ENCODE peak calls at places on chromosomes 2 and 18, in nine cellular contexts. O is ovary, K is choroid plexus epithelial cell, V is mucosa of descending colon, X is epithelial cell of esophagus, I is A549, D is astrocyte of the spinal cord, R is cardiac fibroblast, J is fibroblast of lung. P is an unnamed sample.

GRCh38 chr2:79713131-79713785 is 200.4 kb downstream of the CTNNA2 start:
- DNase-seq in O (no peak), K (no peak), V (no peak), X (no peak), I (no peak), D (peak), R (peak), J (peak), P (no peak)

GRCh38 chr2:102871707-102872106 is 109.9 kb downstream of the TMEM182 start:
- DNase-seq in O (no peak), K (no peak), V (no peak), X (no peak), I (no peak), D (no peak), R (no peak), J (no peak), P (no peak)

GRCh38 chr18:41021089-41021488 is 933.9 kb upstream of the PIK3C3 start:
- DNase-seq in O (no peak), K (no peak), V (no peak), X (no peak), I (no peak), D (no peak), R (no peak), J (no peak), P (no peak)

GRCh38 chr2:153940511-153940910 is 68.8 kb downstream of the GALNT13 start:
- DNase-seq in O (no peak), K (peak), V (no peak), X (no peak), I (no peak), D (peak), R (peak), J (peak), P (peak)

GRCh38 chr2:15145046-15145817 is 415.9 kb downstream of the NBAS start:
- DNase-seq in O (no peak), K (no peak), V (no peak), X (no peak), I (no peak), D (no peak), R (no peak), J (no peak), P (no peak)

GRCh38 chr18:33901894-33902512 is 322.7 kb downstream of the NOL4 start:
- DNase-seq in O (no peak), K (no peak), V (no peak), X (no peak), I (no peak), D (peak), R (no peak), J (no peak), P (no peak)

GRCh38 chr2:161416294-161416632 is at the start of gene TBR1:
- DNase-seq in O (no peak), K (no peak), V (no peak), X (no peak), I (no peak), D (peak), R (no peak), J (no peak), P (no peak)

GRCh38 chr2:147297820-147298219 is 547.0 kb upstream of the ACVR2A start:
- DNase-seq in O (no peak), K (no peak), V (no peak), X (no peak), I (no peak), D (no peak), R (no peak), J (no peak), P (peak)

GRCh38 chr2:23925702-23926288 is 1.1 kb downstream of the ATAD2B start:
- DNase-seq in O (peak), K (peak), V (peak), X (peak), I (no peak), D (peak), R (peak), J (peak), P (peak)

GRCh38 chr2:212097001-212097400 is 441.6 kb downstream of the ERBB4 start:
- DNase-seq in O (no peak), K (no peak), V (no peak), X (peak), I (no peak), D (no peak), R (no peak), J (no peak), P (no peak)

GRCh38 chr2:186690796-186691195 is 3.1 kb upstream of the FAM171B start:
- DNase-seq in O (no peak), K (peak), V (no peak), X (no peak), I (no peak), D (no peak), R (peak), J (peak), P (no peak)

GRCh38 chr2:11024687-11025086 is 113.0 kb downstream of the KCNF1 start:
- DNase-seq in O (no peak), K (peak), V (no peak), X (no peak), I (no peak), D (no peak), R (no peak), J (no peak), P (no peak)

GRCh38 chr18:46343940-46344372 is 239.8 kb downstream of the HAUS1 start:
- DNase-seq in O (no peak), K (no peak), V (peak), X (peak), I (no peak), D (no peak), R (no peak), J (no peak), P (no peak)

GRCh38 chr2:19577668-19578067 is 219.2 kb upstream of the OSR1 start:
- DNase-seq in O (no peak), K (peak), V (no peak), X (peak), I (no peak), D (peak), R (peak), J (peak), P (peak)

GRCh38 chr2:215436705-215437570 is 1.1 kb upstream of the FN1 start:
- DNase-seq in O (no peak), K (peak), V (no peak), X (no peak), I (no peak), D (peak), R (peak), J (no peak), P (peak)

GRCh38 chr2:219520079-219520478 is 5.8 kb downstream of the ASIC4 start:
- DNase-seq in O (no peak), K (no peak), V (peak), X (no peak), I (no peak), D (no peak), R (no peak), J (no peak), P (no peak)

GRCh38 chr2:219523031-219523671 is 8.9 kb downstream of the ASIC4 start:
- DNase-seq in O (no peak), K (peak), V (peak), X (no peak), I (no peak), D (no peak), R (no peak), J (peak), P (no peak)

GRCh38 chr2:219519526-219519916 is 5.2 kb downstream of the ASIC4 start:
- DNase-seq in O (no peak), K (no peak), V (no peak), X (no peak), I (no peak), D (no peak), R (no peak), J (no peak), P (no peak)

GRCh38 chr2:219522111-219523030 is 8.1 kb downstream of the ASIC4 start:
- DNase-seq in O (no peak), K (peak), V (peak), X (peak), I (no peak), D (peak), R (peak), J (peak), P (peak)

GRCh38 chr2:219521066-219521880 is 7.0 kb downstream of the ASIC4 start:
- DNase-seq in O (no peak), K (peak), V (peak), X (peak), I (peak), D (peak), R (peak), J (peak), P (peak)
- TF ChIP-seq CTCF in O (no peak), K (peak), V (no peak), X (peak), I (peak), D (peak), R (peak), J (peak), P (peak)

GRCh38 chr2:70977605-70978205 is 725 bp upstream of the ANKRD53 start:
- DNase-seq in O (peak), K (peak), V (no peak), X (peak), I (no peak), D (peak), R (peak), J (peak), P (peak)
- H3K4me3 ChIP-seq in O (peak), K (peak), V (no peak), X (peak), I (peak), D (peak), R (peak), J (peak), P (peak)

DNA sequence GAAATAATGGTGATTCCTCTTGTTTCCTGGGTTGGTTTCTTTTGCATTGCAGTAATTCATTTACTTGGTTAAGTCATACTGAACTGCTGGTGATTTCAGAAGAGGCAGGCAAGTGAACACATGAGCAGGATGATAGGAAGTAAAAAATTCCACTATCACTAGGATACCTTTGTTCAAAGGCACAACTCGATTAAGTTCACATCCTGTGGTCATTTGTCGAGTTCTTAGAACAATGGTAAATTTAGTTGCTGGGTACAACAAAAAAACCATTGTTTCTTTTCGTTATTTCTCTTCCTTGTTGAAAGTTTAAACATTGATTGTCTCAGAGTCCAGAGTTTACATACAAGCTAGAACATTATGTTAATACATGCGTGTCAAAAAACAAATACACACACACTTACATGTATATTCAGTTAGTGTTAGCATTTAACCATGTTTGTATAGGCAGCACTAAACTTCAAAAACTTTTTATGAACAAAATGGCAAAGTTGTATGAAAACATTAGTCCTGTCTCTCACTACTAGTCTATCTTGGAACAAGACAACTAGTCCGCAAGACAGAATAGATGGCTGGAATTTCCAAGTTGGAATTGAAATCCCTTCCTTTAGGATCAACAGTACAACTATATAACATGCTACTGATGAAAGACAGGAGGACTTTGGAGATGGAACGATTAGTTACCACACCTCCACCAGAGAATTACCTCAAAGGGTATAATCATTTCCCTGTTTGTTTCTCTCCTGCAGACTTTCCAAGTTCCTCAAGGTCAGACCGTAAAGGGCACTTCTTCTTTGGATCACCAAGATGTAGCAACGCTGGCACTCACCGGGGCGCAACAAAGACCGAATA is 26.2 kb downstream of the STK39 start:
- DNase-seq in O (no peak), K (peak), V (no peak), X (peak), I (no peak), D (no peak), R (peak), J (peak), P (no peak)
- TF ChIP-seq CTCF in O (no peak), K (no peak), V (no peak), X (no peak), I (no peak), D (no peak), R (no peak), J (no peak), P (no peak)

DNA sequence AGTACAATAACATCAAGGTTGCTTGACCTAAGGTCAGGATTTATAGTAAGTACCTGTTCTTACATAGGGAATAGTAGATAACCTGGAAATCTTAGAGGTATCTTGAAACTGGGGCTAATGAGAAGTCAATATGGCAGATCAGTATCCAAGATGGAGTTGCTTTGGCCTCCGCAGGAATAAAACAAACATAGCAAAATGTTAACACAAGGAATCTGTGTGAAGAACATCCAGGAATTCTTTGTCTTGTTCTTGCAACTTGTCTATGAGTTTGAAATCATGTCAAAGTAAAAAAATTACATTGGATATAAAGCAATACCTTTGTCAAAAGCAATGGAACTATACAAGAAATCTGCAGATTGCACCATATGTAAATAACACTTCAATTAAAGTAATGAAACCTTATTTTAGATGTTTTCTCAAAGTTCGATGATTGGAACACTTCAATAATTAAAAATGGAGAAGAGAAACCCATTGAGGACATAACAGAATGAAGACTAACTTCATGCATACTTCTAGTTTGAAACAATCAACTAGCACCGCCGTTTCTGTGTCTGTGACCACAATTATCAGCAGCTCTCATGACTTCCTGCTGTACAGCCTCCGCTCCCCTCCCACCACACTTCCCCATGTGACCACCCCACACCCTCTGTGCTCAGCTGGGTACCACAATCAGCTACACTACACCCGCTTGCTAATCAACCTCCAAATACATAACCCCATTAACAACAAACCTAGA is 27.6 kb downstream of the C2orf76 start:
- DNase-seq in O (no peak), K (no peak), V (peak), X (no peak), I (no peak), D (no peak), R (no peak), J (no peak), P (no peak)
- H3K4me3 ChIP-seq in O (no peak), K (no peak), V (no peak), X (no peak), I (no peak), D (no peak), R (no peak), J (no peak), P (no peak)

GRCh38 chr18:7750095-7750663 is 183.1 kb downstream of the PTPRM start:
- DNase-seq in O (no peak), K (peak), V (no peak), X (no peak), I (no peak), D (no peak), R (no peak), J (peak), P (no peak)

GRCh38 chr18:7749510-7749981 is 182.4 kb downstream of the PTPRM start:
- DNase-seq in O (no peak), K (peak), V (no peak), X (no peak), I (no peak), D (no peak), R (peak), J (peak), P (peak)

GRCh38 chr18:7749001-7749391 is 181.9 kb downstream of the PTPRM start:
- DNase-seq in O (no peak), K (no peak), V (no peak), X (no peak), I (no peak), D (no peak), R (no peak), J (no peak), P (no peak)

GRCh38 chr18:7746106-7746505 is 179.0 kb downstream of the PTPRM start:
- DNase-seq in O (no peak), K (no peak), V (no peak), X (no peak), I (no peak), D (no peak), R (no peak), J (no peak), P (no peak)

DNA sequence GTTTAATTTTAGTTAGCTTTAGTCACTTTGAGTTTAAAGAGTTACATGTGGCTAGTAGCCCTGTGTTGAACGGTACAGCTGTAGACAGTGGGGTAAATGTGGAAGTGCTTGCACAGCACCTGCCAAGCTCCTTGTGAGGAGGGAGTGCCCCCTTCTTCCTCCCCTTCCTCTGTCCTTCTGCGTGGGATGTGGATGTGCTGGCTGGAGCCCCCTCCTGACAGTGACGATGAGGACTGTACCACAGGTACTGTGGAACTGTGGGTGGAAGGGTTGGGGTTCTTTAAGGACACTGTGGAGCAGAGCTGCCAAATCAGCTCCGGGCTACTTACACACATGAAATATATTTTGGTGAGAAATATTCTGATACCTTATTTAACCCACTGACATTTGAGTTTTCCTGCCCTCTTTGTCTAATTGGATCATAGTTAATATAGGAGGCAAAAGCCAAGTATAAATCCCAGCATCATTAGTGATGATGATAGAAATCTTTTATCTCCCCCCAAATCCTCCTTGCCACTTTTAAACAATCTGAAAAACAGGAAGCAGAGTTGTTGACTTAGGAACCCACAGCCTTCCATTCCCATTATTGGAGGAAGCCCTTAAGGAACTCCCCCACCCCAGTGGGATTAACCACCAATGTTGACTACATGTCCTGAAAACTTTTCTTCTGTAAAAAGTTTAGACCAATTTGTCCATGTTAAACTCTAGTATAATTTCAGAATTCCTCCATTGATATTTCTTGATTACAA is 181.3 kb downstream of the PTPRM start:
- DNase-seq in O (no peak), K (no peak), V (no peak), X (no peak), I (no peak), D (no peak), R (no peak), J (no peak), P (no peak)
- TF ChIP-seq CTCF in O (no peak), K (no peak), V (no peak), X (no peak), I (no peak), D (no peak), R (no peak), J (no peak), P (no peak)

GRCh38 chr2:241035818-241036396 is 37.5 kb downstream of the SNED1 start:
- DNase-seq in O (no peak), K (no peak), V (no peak), X (no peak), I (no peak), D (no peak), R (no peak), J (no peak), P (no peak)
- H3K4me3 ChIP-seq in O (no peak), K (no peak), V (no peak), X (no peak), I (no peak), D (no peak), R (peak), J (no peak), P (no peak)

GRCh38 chr2:238133499-238134392 is 4.7 kb upstream of the KLHL30 start:
- DNase-seq in O (no peak), K (no peak), V (peak), X (no peak), I (peak), D (no peak), R (no peak), J (no peak), P (no peak)
- TF ChIP-seq CTCF in O (no peak), K (no peak), V (no peak), X (no peak), I (no peak), D (no peak), R (no peak), J (no peak), P (no peak)

GRCh38 chr2:196652869-196653268 is 13.4 kb downstream of the CCDC150 start:
- DNase-seq in O (no peak), K (no peak), V (no peak), X (no peak), I (no peak), D (no peak), R (no peak), J (no peak), P (no peak)
- H3K4me3 ChIP-seq in O (no peak), K (no peak), V (no peak), X (no peak), I (no peak), D (no peak), R (no peak), J (no peak), P (no peak)

DNA sequence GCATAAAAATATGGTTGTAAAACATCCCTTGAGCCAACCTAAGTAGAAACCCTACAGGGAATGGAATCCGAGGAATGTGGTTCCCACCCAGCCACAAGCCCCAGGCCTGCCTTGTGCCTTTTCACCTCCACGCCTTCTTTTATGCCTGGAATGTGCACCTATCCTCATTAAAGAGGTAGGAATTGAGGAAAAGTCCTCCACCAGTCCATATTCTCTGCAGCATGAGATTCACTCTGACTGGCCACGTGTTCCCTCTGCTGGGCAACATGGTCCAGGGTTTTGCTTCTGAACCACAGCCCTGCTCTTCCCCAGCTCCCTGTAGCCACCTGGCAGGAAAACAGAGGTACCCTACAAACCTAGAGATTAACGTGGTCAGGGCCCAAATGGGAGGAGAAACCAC is 787.9 kb upstream of the RAB6C start:
- DNase-seq in O (no peak), K (no peak), V (no peak), X (peak), I (no peak), D (no peak), R (no peak), J (no peak), P (no peak)
- TF ChIP-seq CTCF in O (no peak), K (no peak), V (no peak), X (no peak), I (no peak), D (no peak), R (no peak), J (no peak), P (no peak)

GRCh38 chr18:75130591-75131274 is 78.2 kb downstream of the PTGR3 start:
- DNase-seq in O (no peak), K (peak), V (no peak), X (no peak), I (no peak), D (peak), R (peak), J (no peak), P (peak)
- H3K4me3 ChIP-seq in O (no peak), K (no peak), V (no peak), X (no peak), I (no peak), D (no peak), R (no peak), J (no peak), P (peak)